ENCODE peak calls at places on chromosomes 13 and 19, in five cellular contexts. C is DMS 273 treated with DMSO at 0.1 percent for 48 hours, K is T-helper 1 cell, S is HFF-Myc, W is fibroblast of the aortic adventitia. F is an unnamed sample.
A peak's percentile ranks its signal among the peaks of the same experiment; 100 is the strongest.

GRCh38 chr19:16064209-16064889 is 11.9 kb upstream of the TPM4 start:
- DNase-seq in C (no peak), K (no peak), S (no peak), W (no peak), F (no peak)

GRCh38 chr13:98301721-98302120 is 124.7 kb upstream of the RNF113B start:
- DNase-seq in C (no peak), K (no peak), S (no peak), W (no peak), F (no peak)

GRCh38 chr13:74322562-74322961 is 188.4 kb upstream of the KLF12 start:
- DNase-seq in C (no peak), K (no peak), S (no peak), W (no peak), F (no peak)

GRCh38 chr19:41263850-41264580 is at the start of gene HNRNPUL1:
- DNase-seq in C (peak; percentile 100), K (peak; percentile 99), S (peak; percentile 100), W (peak; percentile 100), F (peak; percentile 98)

GRCh38 chr13:95391325-95391724 is 90.1 kb upstream of the ABCC4 start:
- DNase-seq in C (no peak), K (no peak), S (no peak), W (peak; percentile 55), F (no peak)

GRCh38 chr19:1851581-1852293 is 3.5 kb upstream of the REXO1 start:
- DNase-seq in C (no peak), K (peak; percentile 57), S (no peak), W (no peak), F (no peak)

GRCh38 chr13:44819245-44819644 is 170.0 kb downstream of the NUFIP1 start:
- DNase-seq in C (no peak), K (no peak), S (peak; percentile 74), W (peak; percentile 75), F (peak; percentile 50)

GRCh38 chr19:12800873-12801465 is 631 bp downstream of the PRDX2 start:
- DNase-seq in C (no peak), K (no peak), S (no peak), W (no peak), F (no peak)

GRCh38 chr19:56566904-56567273 is 379 bp upstream of the ZNF470 start:
- DNase-seq in C (peak; percentile 13), K (no peak), S (peak; percentile 1), W (no peak), F (peak; percentile 11)

GRCh38 chr13:35826626-35827254 is 304.4 kb downstream of the DCLK1 start:
- DNase-seq in C (no peak), K (no peak), S (no peak), W (no peak), F (peak; percentile 1)

GRCh38 chr19:40119380-40119779 is 28.6 kb upstream of the ZNF780A start:
- DNase-seq in C (no peak), K (no peak), S (no peak), W (no peak), F (no peak)

GRCh38 chr13:100673831-100674362 is 698 bp downstream of the TMTC4 start:
- DNase-seq in C (no peak), K (peak; percentile 25), S (peak; percentile 60), W (peak; percentile 89), F (peak; percentile 57)

GRCh38 chr19:4597975-4598671 is 38.6 kb upstream of the SEMA6B start:
- DNase-seq in C (no peak), K (peak; percentile 45), S (no peak), W (no peak), F (peak; percentile 8)

GRCh38 chr13:31587696-31588266 is 151.5 kb upstream of the RXFP2 start:
- DNase-seq in C (no peak), K (no peak), S (no peak), W (peak; percentile 65), F (no peak)

GRCh38 chr13:102049853-102050252 is 352.0 kb downstream of the FGF14 start:
- DNase-seq in C (no peak), K (no peak), S (no peak), W (no peak), F (no peak)

GRCh38 chr13:77876176-77876575 is 42.5 kb downstream of the EDNRB start:
- DNase-seq in C (no peak), K (no peak), S (no peak), W (peak; percentile 70), F (no peak)

GRCh38 chr19:42461700-42462324 is 19.1 kb upstream of the CXCL17 start:
- DNase-seq in C (no peak), K (no peak), S (no peak), W (no peak), F (no peak)

GRCh38 chr19:7869910-7870511 is 4.2 kb downstream of the PRR36 start:
- DNase-seq in C (no peak), K (peak; percentile 60), S (no peak), W (peak; percentile 44), F (peak; percentile 41)

GRCh38 chr13:46571189-46571901 is 18.4 kb downstream of the LRCH1 start:
- DNase-seq in C (no peak), K (no peak), S (no peak), W (peak; percentile 72), F (no peak)

GRCh38 chr19:14181906-14182305 is 24.1 kb downstream of the ADGRL1 start:
- DNase-seq in C (no peak), K (no peak), S (no peak), W (no peak), F (no peak)

GRCh38 chr19:18533058-18533457 is 10.3 kb downstream of the FKBP8 start:
- DNase-seq in C (no peak), K (no peak), S (no peak), W (no peak), F (no peak)

GRCh38 chr13:25732146-25732865 is 319.5 kb downstream of the SHISA2 start:
- DNase-seq in C (no peak), K (no peak), S (no peak), W (peak; percentile 55), F (no peak)

F was measured in T-helper 2 cell.